ENCODE peak calls at places on chromosomes 5 and 9, in eight cellular contexts. One of them, this sample, is unnamed.

GRCh38 chr9:4069457-4070162 is 230.3 kb downstream of the GLIS3 start:
- ATAC-seq in activated CD8-positive, alpha-beta T cell treated with anti-CD3 and anti-CD28 coated beads for 36 hours: no peak
- ATAC-seq in body of pancreas: no peak
- ATAC-seq in gastrocnemius medialis: no peak
- ATAC-seq in heart right ventricle: peak
- ATAC-seq in CD8-positive, alpha-beta T cell: no peak
- ATAC-seq in lung: no peak
- ATAC-seq in WTC11: no peak
- ATAC-seq in this sample: no peak

GRCh38 chr5:135075621-135076585 is 41.9 kb upstream of the PITX1 start:
- ATAC-seq in activated CD8-positive, alpha-beta T cell treated with anti-CD3 and anti-CD28 coated beads for 36 hours: no peak
- ATAC-seq in body of pancreas: no peak
- ATAC-seq in gastrocnemius medialis: no peak
- ATAC-seq in heart right ventricle: no peak
- ATAC-seq in CD8-positive, alpha-beta T cell: no peak
- ATAC-seq in lung: no peak
- ATAC-seq in WTC11: no peak
- ATAC-seq in this sample: no peak

GRCh38 chr9:72836790-72837189 is 116.1 kb downstream of the ALDH1A1 start:
- ATAC-seq in activated CD8-positive, alpha-beta T cell treated with anti-CD3 and anti-CD28 coated beads for 36 hours: no peak
- ATAC-seq in body of pancreas: no peak
- ATAC-seq in gastrocnemius medialis: no peak
- ATAC-seq in heart right ventricle: no peak
- ATAC-seq in CD8-positive, alpha-beta T cell: no peak
- ATAC-seq in lung: no peak
- ATAC-seq in WTC11: no peak
- ATAC-seq in this sample: no peak

GRCh38 chr5:66993448-66993847 is 203.2 kb downstream of the CD180 start:
- ATAC-seq in activated CD8-positive, alpha-beta T cell treated with anti-CD3 and anti-CD28 coated beads for 36 hours: no peak
- ATAC-seq in body of pancreas: no peak
- ATAC-seq in gastrocnemius medialis: peak
- ATAC-seq in heart right ventricle: no peak
- ATAC-seq in CD8-positive, alpha-beta T cell: no peak
- ATAC-seq in lung: no peak
- ATAC-seq in WTC11: no peak
- ATAC-seq in this sample: no peak

GRCh38 chr9:93304574-93305496 is 120.9 kb downstream of the WNK2 start:
- ATAC-seq in activated CD8-positive, alpha-beta T cell treated with anti-CD3 and anti-CD28 coated beads for 36 hours: no peak
- ATAC-seq in body of pancreas: peak
- ATAC-seq in gastrocnemius medialis: peak
- ATAC-seq in heart right ventricle: peak
- ATAC-seq in CD8-positive, alpha-beta T cell: no peak
- ATAC-seq in lung: peak
- ATAC-seq in WTC11: peak
- ATAC-seq in this sample: peak

GRCh38 chr9:89993678-89994630 is 389.1 kb downstream of the GADD45G start:
- ATAC-seq in activated CD8-positive, alpha-beta T cell treated with anti-CD3 and anti-CD28 coated beads for 36 hours: no peak
- ATAC-seq in body of pancreas: peak
- ATAC-seq in gastrocnemius medialis: peak
- ATAC-seq in heart right ventricle: peak
- ATAC-seq in CD8-positive, alpha-beta T cell: no peak
- ATAC-seq in lung: peak
- ATAC-seq in WTC11: peak
- ATAC-seq in this sample: peak

GRCh38 chr5:143118222-143118621 is 285.3 kb downstream of the NR3C1 start:
- ATAC-seq in activated CD8-positive, alpha-beta T cell treated with anti-CD3 and anti-CD28 coated beads for 36 hours: peak
- ATAC-seq in body of pancreas: no peak
- ATAC-seq in gastrocnemius medialis: no peak
- ATAC-seq in heart right ventricle: no peak
- ATAC-seq in CD8-positive, alpha-beta T cell: no peak
- ATAC-seq in lung: no peak
- ATAC-seq in WTC11: peak
- ATAC-seq in this sample: no peak

GRCh38 chr9:135023389-135023788 is 64.1 kb upstream of the OLFM1 start:
- ATAC-seq in activated CD8-positive, alpha-beta T cell treated with anti-CD3 and anti-CD28 coated beads for 36 hours: no peak
- ATAC-seq in body of pancreas: no peak
- ATAC-seq in gastrocnemius medialis: no peak
- ATAC-seq in heart right ventricle: peak
- ATAC-seq in CD8-positive, alpha-beta T cell: no peak
- ATAC-seq in lung: peak
- ATAC-seq in WTC11: no peak
- ATAC-seq in this sample: no peak

GRCh38 chr9:90140131-90140818 is 502.3 kb downstream of the DIRAS2 start:
- ATAC-seq in activated CD8-positive, alpha-beta T cell treated with anti-CD3 and anti-CD28 coated beads for 36 hours: no peak
- ATAC-seq in body of pancreas: no peak
- ATAC-seq in gastrocnemius medialis: no peak
- ATAC-seq in heart right ventricle: no peak
- ATAC-seq in CD8-positive, alpha-beta T cell: no peak
- ATAC-seq in lung: no peak
- ATAC-seq in WTC11: peak
- ATAC-seq in this sample: no peak

GRCh38 chr5:141864371-141865370 is 13.5 kb downstream of the PCDH1 start:
- ATAC-seq in activated CD8-positive, alpha-beta T cell treated with anti-CD3 and anti-CD28 coated beads for 36 hours: no peak
- ATAC-seq in body of pancreas: no peak
- ATAC-seq in gastrocnemius medialis: no peak
- ATAC-seq in heart right ventricle: no peak
- ATAC-seq in CD8-positive, alpha-beta T cell: no peak
- ATAC-seq in lung: no peak
- ATAC-seq in WTC11: no peak
- ATAC-seq in this sample: no peak

GRCh38 chr5:172971482-172971881 is 12.1 kb upstream of the ATP6V0E1 start:
- ATAC-seq in activated CD8-positive, alpha-beta T cell treated with anti-CD3 and anti-CD28 coated beads for 36 hours: no peak
- ATAC-seq in body of pancreas: no peak
- ATAC-seq in gastrocnemius medialis: no peak
- ATAC-seq in heart right ventricle: no peak
- ATAC-seq in CD8-positive, alpha-beta T cell: no peak
- ATAC-seq in lung: no peak
- ATAC-seq in WTC11: no peak
- ATAC-seq in this sample: no peak

GRCh38 chr9:36878986-36879982 is 154.8 kb downstream of the PAX5 start:
- ATAC-seq in activated CD8-positive, alpha-beta T cell treated with anti-CD3 and anti-CD28 coated beads for 36 hours: peak
- ATAC-seq in body of pancreas: no peak
- ATAC-seq in gastrocnemius medialis: no peak
- ATAC-seq in heart right ventricle: no peak
- ATAC-seq in CD8-positive, alpha-beta T cell: no peak
- ATAC-seq in lung: no peak
- ATAC-seq in WTC11: no peak
- ATAC-seq in this sample: no peak

GRCh38 chr9:14313951-14314423 is at the start of gene NFIB:
- ATAC-seq in activated CD8-positive, alpha-beta T cell treated with anti-CD3 and anti-CD28 coated beads for 36 hours: peak
- ATAC-seq in body of pancreas: peak
- ATAC-seq in gastrocnemius medialis: peak
- ATAC-seq in heart right ventricle: peak
- ATAC-seq in CD8-positive, alpha-beta T cell: peak
- ATAC-seq in lung: no peak
- ATAC-seq in WTC11: peak
- ATAC-seq in this sample: peak

GRCh38 chr5:150377964-150378694 is 20.6 kb downstream of the TCOF1 start:
- ATAC-seq in activated CD8-positive, alpha-beta T cell treated with anti-CD3 and anti-CD28 coated beads for 36 hours: no peak
- ATAC-seq in body of pancreas: no peak
- ATAC-seq in gastrocnemius medialis: no peak
- ATAC-seq in heart right ventricle: no peak
- ATAC-seq in CD8-positive, alpha-beta T cell: no peak
- ATAC-seq in lung: no peak
- ATAC-seq in WTC11: no peak
- ATAC-seq in this sample: no peak

GRCh38 chr9:83588256-83588655 is 34.7 kb upstream of the IDNK start:
- ATAC-seq in activated CD8-positive, alpha-beta T cell treated with anti-CD3 and anti-CD28 coated beads for 36 hours: peak
- ATAC-seq in body of pancreas: no peak
- ATAC-seq in gastrocnemius medialis: no peak
- ATAC-seq in heart right ventricle: no peak
- ATAC-seq in CD8-positive, alpha-beta T cell: no peak
- ATAC-seq in lung: no peak
- ATAC-seq in WTC11: no peak
- ATAC-seq in this sample: no peak

GRCh38 chr9:15211160-15211993 is 95.6 kb downstream of the TTC39B start:
- ATAC-seq in activated CD8-positive, alpha-beta T cell treated with anti-CD3 and anti-CD28 coated beads for 36 hours: peak
- ATAC-seq in body of pancreas: peak
- ATAC-seq in gastrocnemius medialis: peak
- ATAC-seq in heart right ventricle: peak
- ATAC-seq in CD8-positive, alpha-beta T cell: peak
- ATAC-seq in lung: peak
- ATAC-seq in WTC11: peak
- ATAC-seq in this sample: peak

GRCh38 chr5:131364507-131365050 is 100.7 kb downstream of the CDC42SE2 start:
- ATAC-seq in activated CD8-positive, alpha-beta T cell treated with anti-CD3 and anti-CD28 coated beads for 36 hours: peak
- ATAC-seq in body of pancreas: no peak
- ATAC-seq in gastrocnemius medialis: no peak
- ATAC-seq in heart right ventricle: no peak
- ATAC-seq in CD8-positive, alpha-beta T cell: peak
- ATAC-seq in lung: no peak
- ATAC-seq in WTC11: no peak
- ATAC-seq in this sample: no peak

GRCh38 chr5:10332301-10332700 is 21.2 kb upstream of the MARCHF6 start:
- ATAC-seq in activated CD8-positive, alpha-beta T cell treated with anti-CD3 and anti-CD28 coated beads for 36 hours: peak
- ATAC-seq in body of pancreas: no peak
- ATAC-seq in gastrocnemius medialis: no peak
- ATAC-seq in heart right ventricle: no peak
- ATAC-seq in CD8-positive, alpha-beta T cell: no peak
- ATAC-seq in lung: no peak
- ATAC-seq in WTC11: no peak
- ATAC-seq in this sample: no peak

GRCh38 chr9:37371565-37372464 is 50.7 kb upstream of the GRHPR start:
- ATAC-seq in activated CD8-positive, alpha-beta T cell treated with anti-CD3 and anti-CD28 coated beads for 36 hours: peak
- ATAC-seq in body of pancreas: no peak
- ATAC-seq in gastrocnemius medialis: no peak
- ATAC-seq in heart right ventricle: peak
- ATAC-seq in CD8-positive, alpha-beta T cell: no peak
- ATAC-seq in lung: no peak
- ATAC-seq in WTC11: no peak
- ATAC-seq in this sample: no peak

GRCh38 chr5:76561247-76561891 is 61.8 kb downstream of the F2RL2 start:
- ATAC-seq in activated CD8-positive, alpha-beta T cell treated with anti-CD3 and anti-CD28 coated beads for 36 hours: no peak
- ATAC-seq in body of pancreas: no peak
- ATAC-seq in gastrocnemius medialis: no peak
- ATAC-seq in heart right ventricle: no peak
- ATAC-seq in CD8-positive, alpha-beta T cell: no peak
- ATAC-seq in lung: no peak
- ATAC-seq in WTC11: no peak
- ATAC-seq in this sample: no peak

GRCh38 chr5:40569549-40570270 is 110.0 kb upstream of the PTGER4 start:
- ATAC-seq in activated CD8-positive, alpha-beta T cell treated with anti-CD3 and anti-CD28 coated beads for 36 hours: no peak
- ATAC-seq in body of pancreas: no peak
- ATAC-seq in gastrocnemius medialis: no peak
- ATAC-seq in heart right ventricle: peak
- ATAC-seq in CD8-positive, alpha-beta T cell: no peak
- ATAC-seq in lung: no peak
- ATAC-seq in WTC11: no peak
- ATAC-seq in this sample: peak

GRCh38 chr9:127090341-127090985 is 32.0 kb downstream of the ANGPTL2 start:
- ATAC-seq in activated CD8-positive, alpha-beta T cell treated with anti-CD3 and anti-CD28 coated beads for 36 hours: no peak
- ATAC-seq in body of pancreas: no peak
- ATAC-seq in gastrocnemius medialis: no peak
- ATAC-seq in heart right ventricle: no peak
- ATAC-seq in CD8-positive, alpha-beta T cell: no peak
- ATAC-seq in lung: peak
- ATAC-seq in WTC11: no peak
- ATAC-seq in this sample: no peak

GRCh38 chr5:10528827-10529226 is 35.0 kb upstream of the ANKRD33B start:
- ATAC-seq in activated CD8-positive, alpha-beta T cell treated with anti-CD3 and anti-CD28 coated beads for 36 hours: no peak
- ATAC-seq in body of pancreas: no peak
- ATAC-seq in gastrocnemius medialis: no peak
- ATAC-seq in heart right ventricle: no peak
- ATAC-seq in CD8-positive, alpha-beta T cell: no peak
- ATAC-seq in lung: no peak
- ATAC-seq in WTC11: no peak
- ATAC-seq in this sample: no peak

GRCh38 chr5:14806452-14806851 is 65.1 kb downstream of the ANKH start:
- ATAC-seq in activated CD8-positive, alpha-beta T cell treated with anti-CD3 and anti-CD28 coated beads for 36 hours: no peak
- ATAC-seq in body of pancreas: peak
- ATAC-seq in gastrocnemius medialis: peak
- ATAC-seq in heart right ventricle: peak
- ATAC-seq in CD8-positive, alpha-beta T cell: no peak
- ATAC-seq in lung: peak
- ATAC-seq in WTC11: no peak
- ATAC-seq in this sample: peak

GRCh38 chr9:6907772-6908381 is 150.1 kb downstream of the KDM4C start:
- ATAC-seq in activated CD8-positive, alpha-beta T cell treated with anti-CD3 and anti-CD28 coated beads for 36 hours: no peak
- ATAC-seq in body of pancreas: peak
- ATAC-seq in gastrocnemius medialis: no peak
- ATAC-seq in heart right ventricle: no peak
- ATAC-seq in CD8-positive, alpha-beta T cell: no peak
- ATAC-seq in lung: no peak
- ATAC-seq in WTC11: no peak
- ATAC-seq in this sample: no peak
- TF ChIP-seq CTCF in activated CD8-positive, alpha-beta T cell treated with anti-CD3 and anti-CD28 coated beads for 36 hours: peak
- TF ChIP-seq CTCF in body of pancreas: peak
- TF ChIP-seq CTCF in gastrocnemius medialis: no peak
- TF ChIP-seq CTCF in heart right ventricle: peak
- TF ChIP-seq CTCF in CD8-positive, alpha-beta T cell: no peak
- TF ChIP-seq CTCF in lung: no peak
- TF ChIP-seq CTCF in WTC11: no peak
- TF ChIP-seq CTCF in this sample: peak

GRCh38 chr5:158385982-158386381 is 527.0 kb upstream of the CLINT1 start:
- ATAC-seq in activated CD8-positive, alpha-beta T cell treated with anti-CD3 and anti-CD28 coated beads for 36 hours: no peak
- ATAC-seq in body of pancreas: no peak
- ATAC-seq in gastrocnemius medialis: no peak
- ATAC-seq in heart right ventricle: no peak
- ATAC-seq in CD8-positive, alpha-beta T cell: no peak
- ATAC-seq in lung: no peak
- ATAC-seq in WTC11: no peak
- ATAC-seq in this sample: no peak
- TF ChIP-seq CTCF in activated CD8-positive, alpha-beta T cell treated with anti-CD3 and anti-CD28 coated beads for 36 hours: no peak
- TF ChIP-seq CTCF in body of pancreas: no peak
- TF ChIP-seq CTCF in gastrocnemius medialis: no peak
- TF ChIP-seq CTCF in heart right ventricle: no peak
- TF ChIP-seq CTCF in CD8-positive, alpha-beta T cell: no peak
- TF ChIP-seq CTCF in lung: no peak
- TF ChIP-seq CTCF in WTC11: no peak
- TF ChIP-seq CTCF in this sample: no peak

DNA sequence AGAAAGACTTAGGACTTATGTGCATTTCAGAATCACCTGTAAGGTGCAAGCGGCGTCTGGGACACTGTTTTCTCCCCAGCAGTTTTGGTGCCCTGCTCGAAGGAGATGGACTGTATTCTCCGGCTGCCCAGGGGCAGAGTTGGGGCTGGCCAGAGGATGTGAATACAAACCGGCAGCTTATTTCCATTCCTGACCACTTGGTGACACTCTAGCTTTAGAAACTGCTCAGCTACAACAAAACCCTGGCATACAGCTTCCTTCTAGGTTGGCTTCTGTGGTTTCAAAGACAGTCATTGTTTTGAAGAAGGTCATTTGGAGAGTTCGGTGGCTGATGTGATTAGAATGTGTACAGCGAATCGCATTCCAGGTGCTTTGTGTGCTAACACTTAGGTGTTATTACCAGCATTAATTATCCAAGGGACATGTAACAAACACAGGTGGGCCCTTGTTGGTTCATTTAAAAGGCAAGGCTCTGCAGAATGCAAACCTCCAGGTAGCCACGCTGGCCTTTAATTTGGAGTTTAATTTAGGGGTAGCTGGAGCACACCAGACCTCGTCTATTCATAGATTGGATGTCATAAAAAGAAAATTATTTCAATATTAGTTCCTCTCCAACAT is 191.0 kb downstream of the MAT2B start:
- ATAC-seq in activated CD8-positive, alpha-beta T cell treated with anti-CD3 and anti-CD28 coated beads for 36 hours: peak
- ATAC-seq in body of pancreas: peak
- ATAC-seq in gastrocnemius medialis: no peak
- ATAC-seq in heart right ventricle: peak
- ATAC-seq in CD8-positive, alpha-beta T cell: no peak
- ATAC-seq in lung: peak
- ATAC-seq in WTC11: peak
- ATAC-seq in this sample: no peak
- TF ChIP-seq CTCF in activated CD8-positive, alpha-beta T cell treated with anti-CD3 and anti-CD28 coated beads for 36 hours: peak
- TF ChIP-seq CTCF in body of pancreas: no peak
- TF ChIP-seq CTCF in gastrocnemius medialis: no peak
- TF ChIP-seq CTCF in heart right ventricle: peak
- TF ChIP-seq CTCF in CD8-positive, alpha-beta T cell: no peak
- TF ChIP-seq CTCF in lung: no peak
- TF ChIP-seq CTCF in WTC11: peak
- TF ChIP-seq CTCF in this sample: no peak

GRCh38 chr5:120463991-120464626 is at the start of gene PRR16:
- ATAC-seq in activated CD8-positive, alpha-beta T cell treated with anti-CD3 and anti-CD28 coated beads for 36 hours: peak
- ATAC-seq in body of pancreas: peak
- ATAC-seq in gastrocnemius medialis: peak
- ATAC-seq in heart right ventricle: peak
- ATAC-seq in CD8-positive, alpha-beta T cell: no peak
- ATAC-seq in lung: peak
- ATAC-seq in WTC11: peak
- ATAC-seq in this sample: peak
- TF ChIP-seq CTCF in activated CD8-positive, alpha-beta T cell treated with anti-CD3 and anti-CD28 coated beads for 36 hours: no peak
- TF ChIP-seq CTCF in body of pancreas: no peak
- TF ChIP-seq CTCF in gastrocnemius medialis: no peak
- TF ChIP-seq CTCF in heart right ventricle: peak
- TF ChIP-seq CTCF in CD8-positive, alpha-beta T cell: no peak
- TF ChIP-seq CTCF in lung: no peak
- TF ChIP-seq CTCF in WTC11: no peak
- TF ChIP-seq CTCF in this sample: no peak